ENCODE peak calls at places on chromosomes 3 and 15, in eight cellular contexts. M, T, L, E, P, U, V and S are unnamed samples.

GRCh38 chr3:40584625-40585189 is 59.9 kb downstream of the ZNF621 start:
- DNase-seq in M (peak; percentile 25), T (peak; percentile 87), L (peak; percentile 80), E (no peak), P (peak; percentile 93), U (peak; percentile 87), V (peak; percentile 58), S (peak; percentile 90)

GRCh38 chr15:40984963-40985362 is 31.7 kb downstream of the CHAC1 start:
- DNase-seq in M (no peak), T (peak; percentile 27), L (peak; percentile 88), E (peak; percentile 39), P (no peak), U (no peak), V (no peak), S (no peak)

GRCh38 chr15:48905870-48906269 is 27.9 kb downstream of the EID1 start:
- DNase-seq in M (no peak), T (no peak), L (no peak), E (no peak), P (no peak), U (no peak), V (no peak), S (no peak)

GRCh38 chr3:126537730-126538281 is 13.9 kb downstream of the CHST13 start:
- DNase-seq in M (no peak), T (no peak), L (no peak), E (no peak), P (no peak), U (peak; percentile 10), V (no peak), S (no peak)

GRCh38 chr15:77107068-77107467 is 36.2 kb upstream of the TSPAN3 start:
- DNase-seq in M (no peak), T (peak; percentile 85), L (peak; percentile 73), E (peak; percentile 69), P (no peak), U (peak; percentile 40), V (no peak), S (no peak)

GRCh38 chr3:38992117-38992779 is 59.5 kb downstream of the SCN11A start:
- DNase-seq in M (peak; percentile 31), T (peak; percentile 34), L (peak; percentile 76), E (peak; percentile 50), P (no peak), U (no peak), V (peak; percentile 46), S (no peak)

GRCh38 chr3:127961963-127962362 is 46.9 kb downstream of the KBTBD12 start:
- DNase-seq in M (no peak), T (no peak), L (peak; percentile 21), E (no peak), P (no peak), U (peak; percentile 33), V (peak; percentile 79), S (no peak)

GRCh38 chr3:132605374-132605792 is 8.3 kb downstream of the ACKR4 start:
- DNase-seq in M (no peak), T (peak; percentile 49), L (no peak), E (no peak), P (no peak), U (no peak), V (no peak), S (no peak)

GRCh38 chr3:138118863-138119766 is 3.7 kb upstream of the DZIP1L start:
- DNase-seq in M (peak; percentile 45), T (peak; percentile 81), L (peak; percentile 75), E (no peak), P (peak; percentile 77), U (peak; percentile 74), V (peak; percentile 63), S (peak; percentile 69)

GRCh38 chr3:30098656-30099454 is 507.5 kb upstream of the TGFBR2 start:
- DNase-seq in M (peak; percentile 6), T (peak; percentile 66), L (peak; percentile 77), E (peak; percentile 37), P (peak; percentile 18), U (no peak), V (no peak), S (no peak)

GRCh38 chr3:175287361-175287963 is 428.3 kb downstream of the NAALADL2 start:
- DNase-seq in M (no peak), T (no peak), L (no peak), E (no peak), P (no peak), U (no peak), V (no peak), S (no peak)

GRCh38 chr15:43912991-43913927 is 86.5 kb downstream of the WDR76 start:
- DNase-seq in M (peak; percentile 88), T (peak; percentile 97), L (peak; percentile 98), E (peak; percentile 91), P (no peak), U (peak; percentile 35), V (peak; percentile 65), S (no peak)

GRCh38 chr3:82676356-82677026 is 915.0 kb upstream of the GBE1 start:
- DNase-seq in M (no peak), T (no peak), L (no peak), E (no peak), P (no peak), U (no peak), V (no peak), S (no peak)

GRCh38 chr3:119368243-119368800 is 74.1 kb downstream of the ARHGAP31 start:
- DNase-seq in M (no peak), T (no peak), L (no peak), E (no peak), P (no peak), U (no peak), V (no peak), S (no peak)

GRCh38 chr3:15659254-15659975 is 57.9 kb downstream of the BTD start:
- DNase-seq in M (no peak), T (no peak), L (peak; percentile 40), E (no peak), P (no peak), U (no peak), V (no peak), S (no peak)

GRCh38 chr15:101115318-101115886 is 136.4 kb downstream of the CHSY1 start:
- DNase-seq in M (no peak), T (peak; percentile 31), L (peak; percentile 21), E (no peak), P (no peak), U (no peak), V (no peak), S (no peak)

GRCh38 chr15:99163271-99164062 is 58.6 kb downstream of the SYNM start:
- DNase-seq in M (no peak), T (no peak), L (no peak), E (no peak), P (no peak), U (no peak), V (no peak), S (no peak)

DNA sequence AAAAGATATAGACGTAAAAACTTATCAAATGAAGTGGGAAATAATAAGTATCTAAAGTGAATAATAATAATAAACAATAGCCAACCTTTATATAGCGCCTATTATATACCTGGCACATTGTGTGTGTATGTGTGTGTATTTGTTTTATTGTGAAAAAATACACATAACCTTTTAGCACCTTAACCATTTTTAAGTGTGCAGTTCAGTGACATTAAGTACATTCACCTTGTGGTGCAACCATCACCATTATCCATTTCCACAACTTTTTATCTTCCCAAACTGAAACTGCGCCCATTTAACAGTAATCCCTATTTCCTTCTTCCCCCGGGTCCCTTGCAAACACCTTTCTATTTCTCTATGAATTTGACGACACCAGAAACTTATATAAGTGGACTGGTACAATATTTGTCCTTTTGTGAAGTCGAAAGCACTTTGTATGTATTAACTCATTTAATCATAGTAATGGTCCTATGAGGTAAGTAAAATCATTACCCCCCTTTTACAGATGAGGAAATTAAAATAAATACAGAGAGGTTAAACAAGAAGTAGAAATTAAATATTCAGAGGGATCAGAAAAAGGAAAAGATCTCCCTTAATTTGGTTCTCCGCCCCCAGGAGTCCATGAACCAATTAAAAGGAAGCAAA is 33.5 kb downstream of the GJD2 start:
- DNase-seq in M (no peak), T (no peak), L (no peak), E (no peak), P (no peak), U (no peak), V (no peak), S (no peak)
- H3K4me3 ChIP-seq in M (no peak overlapping the region), T (no peak overlapping the region), L (no peak overlapping the region), E (no peak overlapping the region), P (peak overlapping the region; percentile 39), U (peak overlapping the region; percentile 44), V (peak overlapping the region; percentile 31), S (no peak overlapping the region)

GRCh38 chr15:45585069-45585468 is 2.1 kb upstream of the BLOC1S6 start:
- DNase-seq in M (no peak), T (no peak), L (no peak), E (no peak), P (no peak), U (no peak), V (no peak), S (no peak)

GRCh38 chr15:45587861-45588170 is 637 bp downstream of the BLOC1S6 start:
- DNase-seq in M (no peak), T (no peak), L (no peak), E (no peak), P (peak; percentile 51), U (no peak), V (no peak), S (no peak)

GRCh38 chr15:45586990-45587860 is at the start of gene BLOC1S6:
- DNase-seq in M (peak; percentile 69), T (peak; percentile 96), L (peak; percentile 95), E (peak; percentile 67), P (peak; percentile 95), U (peak; percentile 91), V (peak; percentile 90), S (peak; percentile 91)

GRCh38 chr15:45588199-45588910 is 1.2 kb downstream of the BLOC1S6 start:
- DNase-seq in M (no peak), T (peak; percentile 22), L (peak; percentile 38), E (no peak), P (no peak), U (no peak), V (no peak), S (no peak)

GRCh38 chr15:45589296-45589695 is 2.1 kb downstream of the BLOC1S6 start:
- DNase-seq in M (no peak), T (no peak), L (no peak), E (no peak), P (no peak), U (no peak), V (no peak), S (no peak)
- H3K4me3 ChIP-seq in M (peak overlapping the region; percentile 66), T (no peak overlapping the region), L (no peak overlapping the region), E (peak overlapping the region; percentile 67), P (no peak overlapping the region), U (peak overlapping the region; percentile 2), V (no peak overlapping the region), S (peak overlapping the region; percentile 75)

GRCh38 chr3:26621891-26622633 is 510 bp upstream of the LRRC3B start:
- DNase-seq in M (no peak), T (no peak), L (no peak), E (no peak), P (peak; percentile 36), U (no peak), V (no peak), S (no peak)
- H3K4me3 ChIP-seq in M (no peak overlapping the region), T (no peak overlapping the region), L (no peak overlapping the region), E (no peak overlapping the region), P (peak overlapping the region; percentile 75), U (no peak overlapping the region), V (no peak overlapping the region), S (no peak overlapping the region)

DNA sequence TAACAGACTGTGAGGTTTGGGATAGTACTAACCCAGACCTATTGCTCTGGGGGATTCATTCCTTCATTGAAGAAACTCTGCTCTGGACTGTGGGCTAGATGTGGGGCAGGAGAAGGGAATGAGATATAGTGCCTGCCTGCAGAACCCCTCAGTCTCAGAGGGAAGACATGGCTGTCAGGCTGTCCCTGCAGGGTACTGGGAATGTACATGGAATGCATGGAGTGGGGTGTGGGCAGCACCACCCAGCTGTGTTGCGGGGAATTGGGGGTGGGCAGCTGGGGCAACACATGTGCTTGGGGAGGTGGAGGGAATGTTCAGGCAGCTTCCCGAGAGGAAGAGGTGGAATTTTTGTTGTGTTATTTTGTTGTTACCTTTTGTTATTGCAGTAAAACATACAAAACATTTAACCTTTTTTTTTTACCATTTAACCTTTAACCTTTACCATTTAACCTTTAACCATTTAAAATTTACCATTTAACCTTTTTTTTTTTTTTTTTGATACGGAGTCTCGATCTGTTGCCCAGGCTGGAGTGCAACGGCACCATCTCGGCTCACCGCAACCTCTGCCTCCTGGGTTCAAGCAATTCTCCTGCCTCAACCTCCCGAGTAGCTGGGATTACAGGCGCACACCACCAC is 7.3 kb downstream of the PAQR5 start:
- DNase-seq in M (no peak), T (no peak), L (no peak), E (no peak), P (no peak), U (no peak), V (peak; percentile 77), S (no peak)
- H3K4me3 ChIP-seq in M (no peak overlapping the region), T (no peak overlapping the region), L (no peak overlapping the region), E (no peak overlapping the region), P (no peak overlapping the region), U (no peak overlapping the region), V (peak overlapping the region; percentile 22), S (no peak overlapping the region)